ENCODE peak calls at places on chromosomes 11 and 22, in eight cellular contexts. K, W, T, O, Y, G, D and B are unnamed samples. For H3K9me3, the result is how much of the 10 kb centered on the place peaks cover.

GRCh38 chr11:131760191-131760951 is 390.0 kb downstream of the NTM start:
- DNase-seq in D (no peak), O (peak), Y (no peak), K (peak), G (no peak), W (no peak), T (no peak), B (no peak)

GRCh38 chr11:84800755-84801346 is 826.3 kb downstream of the DLG2 start:
- DNase-seq in G (peak), D (no peak), T (peak), O (no peak), K (peak), W (no peak), Y (peak), B (peak)

GRCh38 chr22:42760806-42761565 is 40.3 kb upstream of the A4GALT start:
- DNase-seq in O (no peak), W (no peak), T (no peak), G (no peak), D (no peak), K (no peak), Y (no peak), B (no peak)

GRCh38 chr22:20741634-20742581 is 32.0 kb upstream of the SERPIND1 start:
- DNase-seq in T (no peak), Y (peak), G (no peak), D (no peak), W (peak), K (peak), O (peak), B (peak)

GRCh38 chr22:25402501-25403283 is 161.8 kb upstream of the GRK3 start:
- DNase-seq in D (peak), T (no peak), G (no peak), O (peak), K (peak), Y (no peak), W (no peak), B (peak)

GRCh38 chr22:46330426-46330825 is 5.1 kb upstream of the TRMU start:
- DNase-seq in O (no peak), D (no peak), K (no peak), T (no peak), Y (no peak), W (no peak), G (no peak), B (no peak)

GRCh38 chr11:76787911-76788596 is 4.9 kb downstream of the TSKU start:
- DNase-seq in O (no peak), G (no peak), K (no peak), Y (no peak), D (peak), T (no peak), W (no peak), B (no peak)

GRCh38 chr22:42649261-42650056 is at the start of gene CYB5R3:
- DNase-seq in T (no peak), W (peak), G (peak), Y (peak), O (peak), D (peak), K (peak), B (peak)

GRCh38 chr11:16883179-16883578 is 131.0 kb downstream of the PLEKHA7 start:
- DNase-seq in D (no peak), K (no peak), Y (no peak), O (no peak), T (no peak), G (no peak), W (no peak), B (no peak)

GRCh38 chr22:46085831-46086576 is 64.3 kb upstream of the PPARA start:
- DNase-seq in Y (no peak), K (peak), W (no peak), D (peak), G (no peak), O (peak), T (no peak), B (no peak)

GRCh38 chr11:109795234-109795633 is 298.0 kb upstream of the ZC3H12C start:
- DNase-seq in W (no peak), Y (no peak), O (no peak), G (no peak), T (no peak), D (no peak), K (peak), B (no peak)

GRCh38 chr11:125797641-125798040 is 9.7 kb downstream of the PATE3 start:
- DNase-seq in T (no peak), D (no peak), Y (no peak), O (no peak), G (peak), W (no peak), K (no peak), B (no peak)
- H3K9me3 ChIP-seq in T (under half), D (under half), Y (under half), O (under half), G (under half), W (under half), K (under half), B (under half)

GRCh38 chr22:47994045-47994444 is 1231.6 kb downstream of the TBC1D22A start:
- DNase-seq in O (no peak), T (no peak), K (no peak), G (no peak), Y (no peak), W (no peak), D (no peak), B (no peak)

GRCh38 chr22:47996446-47996857 is 1234.0 kb downstream of the TBC1D22A start:
- DNase-seq in O (no peak), G (no peak), W (no peak), K (no peak), D (no peak), T (no peak), Y (no peak), B (no peak)

GRCh38 chr22:47997052-47997568 is 1234.7 kb downstream of the TBC1D22A start:
- DNase-seq in Y (peak), O (no peak), G (no peak), T (no peak), D (no peak), W (no peak), K (no peak), B (no peak)

GRCh38 chr22:47995718-47996117 is 1233.3 kb downstream of the TBC1D22A start:
- DNase-seq in K (no peak), G (no peak), Y (no peak), O (no peak), D (no peak), T (no peak), W (no peak), B (no peak)

GRCh38 chr22:47994899-47995573 is 1232.6 kb downstream of the TBC1D22A start:
- DNase-seq in D (no peak), O (no peak), T (no peak), Y (no peak), K (no peak), W (no peak), G (no peak), B (no peak)
- H3K9me3 ChIP-seq in D (under half), O (under half), T (half or more), Y (under half), K (under half), W (under half), G (under half), B (under half)

GRCh38 chr11:40062616-40063015 is 1396.8 kb downstream of the LRRC4C start:
- DNase-seq in T (no peak), W (no peak), D (no peak), G (no peak), O (no peak), K (peak), Y (no peak), B (no peak)
- H3K9me3 ChIP-seq in T (under half), W (under half), D (under half), G (under half), O (under half), K (under half), Y (under half), B (under half)

GRCh38 chr22:16654882-16655281 is 62.3 kb upstream of the CCT8L2 start:
- DNase-seq in D (no peak), W (no peak), Y (no peak), K (no peak), G (no peak), O (no peak), T (no peak), B (no peak)
- H3K9me3 ChIP-seq in D (under half), W (under half), Y (under half), K (under half), G (under half), O (under half), T (under half), B (under half)

GRCh38 chr11:97019754-97020153 is 629.9 kb downstream of the JRKL start:
- DNase-seq in D (no peak), K (no peak), W (no peak), O (no peak), Y (no peak), G (no peak), T (no peak), B (no peak)
- H3K9me3 ChIP-seq in D (under half), K (under half), W (under half), O (under half), Y (under half), G (under half), T (under half), B (under half)

GRCh38 chr11:19191530-19192169 is 10.1 kb downstream of the CSRP3 start:
- DNase-seq in W (no peak), T (no peak), D (no peak), Y (no peak), K (no peak), G (no peak), O (no peak), B (no peak)
- H3K9me3 ChIP-seq in W (under half), T (under half), D (under half), Y (under half), K (under half), G (under half), O (under half), B (under half)

GRCh38 chr11:70808686-70809375 is 410.5 kb downstream of the CTTN start:
- DNase-seq in T (no peak), D (no peak), G (no peak), K (no peak), O (no peak), W (no peak), Y (no peak), B (no peak)
- H3K9me3 ChIP-seq in T (half or more), D (under half), G (under half), K (under half), O (under half), W (under half), Y (under half), B (under half)

GRCh38 chr11:97607301-97608000 is 1217.6 kb downstream of the JRKL start:
- DNase-seq in W (no peak), D (no peak), Y (no peak), G (no peak), T (no peak), O (no peak), K (peak), B (peak)

GRCh38 chr11:97610000-97610399 is 1220.2 kb downstream of the JRKL start:
- DNase-seq in G (no peak), W (no peak), K (no peak), T (no peak), Y (no peak), O (no peak), D (no peak), B (peak)

GRCh38 chr11:97610854-97611253 is 1221.0 kb downstream of the JRKL start:
- DNase-seq in G (no peak), D (no peak), Y (no peak), T (no peak), O (no peak), K (no peak), W (no peak), B (no peak)

GRCh38 chr11:97614571-97614970 is 1224.8 kb downstream of the JRKL start:
- DNase-seq in K (peak), W (no peak), Y (no peak), O (no peak), D (no peak), G (no peak), T (no peak), B (no peak)

GRCh38 chr11:97611345-97611744 is 1221.5 kb downstream of the JRKL start:
- DNase-seq in O (no peak), Y (no peak), W (no peak), G (no peak), T (no peak), D (no peak), K (no peak), B (no peak)
- H3K9me3 ChIP-seq in O (under half), Y (under half), W (under half), G (under half), T (under half), D (under half), K (under half), B (under half)